ENCODE peak calls at places on chromosome 11, in eight cellular contexts. Z is astrocyte of the cerebellum; W is psoas muscle; E is NCI-H2107; D is osteocyte; H is EH; O is NT2/D1; J is activated naive CD4-positive, alpha-beta T cell. P is an unnamed sample.

GRCh38 chr11:128506999-128507591 is 80.3 kb downstream of the ETS1 start:
- DNase-seq in J (no peak), O (no peak), E (no peak), W (peak), Z (peak), D (peak), H (peak), P (peak)

GRCh38 chr11:70901951-70902521 is 350.3 kb downstream of the SHANK2 start:
- DNase-seq in J (no peak), E (no peak), W (no peak), Z (no peak), O (no peak), D (no peak), H (no peak), P (no peak)

GRCh38 chr11:129006161-129006560 is 63.5 kb upstream of the TP53AIP1 start:
- DNase-seq in H (no peak), W (no peak), E (no peak), J (no peak), Z (no peak), O (no peak), D (no peak), P (no peak)

GRCh38 chr11:108498046-108498815 is at the start of gene POGLUT3:
- DNase-seq in D (peak), H (peak), J (peak), Z (no peak), O (no peak), W (peak), E (no peak), P (peak)

GRCh38 chr11:91866642-91867041 is 358.0 kb upstream of the FAT3 start:
- DNase-seq in H (no peak), W (no peak), E (no peak), Z (no peak), D (no peak), O (no peak), J (no peak), P (no peak)

GRCh38 chr11:123458501-123458900 is 28.4 kb downstream of the GRAMD1B start:
- DNase-seq in D (no peak), O (no peak), J (no peak), W (no peak), E (no peak), H (no peak), Z (no peak), P (no peak)

GRCh38 chr11:134047586-134047999 is 21.3 kb upstream of the JAM3 start:
- DNase-seq in O (no peak), J (no peak), Z (no peak), E (no peak), W (peak), D (no peak), H (peak), P (peak)

GRCh38 chr11:3167143-3168119 is 2.3 kb upstream of the OSBPL5 start:
- DNase-seq in Z (no peak), J (no peak), H (no peak), E (no peak), W (peak), D (no peak), O (no peak), P (no peak)

GRCh38 chr11:16825091-16825490 is 86.6 kb downstream of the C11orf58 start:
- DNase-seq in E (no peak), W (no peak), O (no peak), J (no peak), Z (no peak), D (no peak), H (no peak), P (no peak)

GRCh38 chr11:97703815-97704214 is 1314.0 kb downstream of the JRKL start:
- DNase-seq in H (no peak), W (no peak), J (no peak), Z (no peak), O (no peak), E (no peak), D (no peak), P (no peak)

GRCh38 chr11:58152776-58153175 is 27.4 kb upstream of the OR9I1 start:
- DNase-seq in J (no peak), W (no peak), E (no peak), H (no peak), Z (no peak), O (no peak), D (no peak), P (no peak)

GRCh38 chr11:34346551-34346950 is 11.3 kb downstream of the ABTB2 start:
- DNase-seq in D (no peak), H (peak), Z (no peak), J (no peak), E (no peak), W (no peak), O (no peak), P (peak)

GRCh38 chr11:95499516-95500135 is 268.6 kb upstream of the SESN3 start:
- DNase-seq in Z (no peak), W (no peak), H (peak), E (no peak), D (no peak), O (no peak), J (no peak), P (no peak)

GRCh38 chr11:8261921-8262551 is 1.6 kb downstream of the LMO1 start:
- DNase-seq in O (no peak), Z (no peak), D (no peak), H (no peak), W (no peak), E (no peak), J (no peak), P (no peak)

GRCh38 chr11:61699737-61700160 is 19.6 kb downstream of the DAGLA start:
- DNase-seq in E (peak), D (no peak), Z (no peak), J (no peak), W (peak), H (no peak), O (no peak), P (no peak)

GRCh38 chr11:15213471-15214231 is 98.9 kb downstream of the INSC start:
- DNase-seq in Z (no peak), H (no peak), J (no peak), E (no peak), D (no peak), O (no peak), W (no peak), P (no peak)

GRCh38 chr11:113147249-113147648 is 167.1 kb upstream of the TTC12 start:
- DNase-seq in H (no peak), E (peak), W (no peak), D (no peak), Z (no peak), J (no peak), O (peak), P (no peak)

GRCh38 chr11:16154715-16155396 is 201.5 kb downstream of the SOX6 start:
- DNase-seq in Z (no peak), W (no peak), J (no peak), E (no peak), D (no peak), O (no peak), H (peak), P (peak)

GRCh38 chr11:68751331-68751856 is at the start of gene TESMIN:
- DNase-seq in J (peak), H (peak), Z (no peak), W (peak), E (peak), O (peak), D (peak), P (peak)

GRCh38 chr11:122748968-122749687 is 89.2 kb upstream of the CRTAM start:
- DNase-seq in O (no peak), W (no peak), Z (peak), H (peak), E (no peak), J (no peak), D (no peak), P (peak)

GRCh38 chr11:68408512-68408911 is 52.0 kb upstream of the PPP6R3 start:
- DNase-seq in E (no peak), D (no peak), H (no peak), Z (no peak), W (no peak), O (no peak), J (no peak), P (no peak)

GRCh38 chr11:41522391-41522790 is 62.9 kb upstream of the LRRC4C start:
- DNase-seq in Z (no peak), D (no peak), J (no peak), W (no peak), H (peak), O (no peak), E (no peak), P (no peak)

GRCh38 chr11:82797595-82797971 is 63.9 kb upstream of the FAM181B start:
- DNase-seq in Z (no peak), D (no peak), E (no peak), J (no peak), W (no peak), H (no peak), O (no peak), P (no peak)

GRCh38 chr11:95541715-95542114 is 247.9 kb downstream of the FAM76B start:
- DNase-seq in Z (no peak), J (no peak), D (no peak), H (no peak), O (no peak), E (no peak), W (no peak), P (no peak)

GRCh38 chr11:28140689-28141455 is 32.7 kb downstream of the METTL15 start:
- DNase-seq in H (no peak), Z (no peak), J (no peak), E (no peak), W (no peak), D (no peak), O (no peak), P (no peak)

GRCh38 chr11:59659981-59660380 is 8.9 kb downstream of the PATL1 start:
- DNase-seq in W (no peak), H (peak), J (no peak), O (no peak), Z (no peak), D (no peak), E (no peak), P (no peak)

GRCh38 chr11:114353448-114353847 is 46.9 kb downstream of the C11orf71 start:
- DNase-seq in D (no peak), J (no peak), Z (no peak), H (peak), E (no peak), O (no peak), W (no peak), P (peak)

GRCh38 chr11:79466411-79466810 is 25.6 kb upstream of the TENM4 start:
- DNase-seq in O (no peak), Z (peak), W (no peak), D (no peak), J (no peak), E (no peak), H (peak), P (peak)

GRCh38 chr11:86519064-86519911 is 144.6 kb downstream of the CCDC81 start:
- DNase-seq in H (peak), E (no peak), D (no peak), J (no peak), O (no peak), W (no peak), Z (peak), P (peak)

GRCh38 chr11:124075841-124076571 is 34.9 kb upstream of the OR10G7 start:
- DNase-seq in Z (no peak), H (peak), J (no peak), O (no peak), D (no peak), W (peak), E (no peak), P (no peak)

P was measured in iris pigment epithelial cell.